ENCODE peak calls at places on chromosomes 3 and 15, in nine cellular contexts. T is activated T-helper 9 cell treated with anti-CD3 and anti-CD28 coated beads, Interleukin-2, amount 50 U/mL, for 16 hours; J is NCI-H1105 treated with DMSO at 0.1 percent for 48 hours; F is HFFc6; W is GM13977; E is HTR-8/SVneo; X is fibroblast of the aortic adventitia; N is bronchial epithelial cell; Q is heart right ventricle. S is an unnamed sample.

GRCh38 chr3:98574157-98574556 is 19.3 kb downstream of the CPOX start:
- DNase-seq in T (no peak), J (peak), F (no peak), W (no peak), E (no peak), X (no peak), N (no peak), Q (no peak), S (no peak)

GRCh38 chr15:35719964-35720507 is 174.1 kb upstream of the DPH6 start:
- DNase-seq in T (no peak), J (no peak), F (peak), W (no peak), E (no peak), X (peak), N (peak), Q (no peak), S (peak)

GRCh38 chr15:70251246-70251990 is 153.7 kb upstream of the TLE3 start:
- DNase-seq in T (no peak), J (peak), F (no peak), W (no peak), E (no peak), X (no peak), N (peak), Q (no peak), S (no peak)

GRCh38 chr15:42720071-42720470 is 16.9 kb downstream of the CDAN1 start:
- DNase-seq in T (no peak), J (no peak), F (no peak), W (no peak), E (no peak), X (no peak), N (no peak), Q (no peak), S (no peak)

GRCh38 chr3:61765109-61765876 is 203.9 kb downstream of the PTPRG start:
- DNase-seq in T (no peak), J (no peak), F (no peak), W (no peak), E (no peak), X (no peak), N (no peak), Q (no peak), S (no peak)

GRCh38 chr3:149895807-149896206 is 74.9 kb downstream of the PFN2 start:
- DNase-seq in T (no peak), J (no peak), F (peak), W (no peak), E (no peak), X (no peak), N (no peak), Q (no peak), S (no peak)

GRCh38 chr3:128497305-128498126 is 4.5 kb upstream of the GATA2 start:
- DNase-seq in T (peak), J (peak), F (peak), W (peak), E (no peak), X (peak), N (no peak), Q (peak), S (no peak)

GRCh38 chr3:160911399-160911798 is 155.4 kb downstream of the PPM1L start:
- DNase-seq in T (no peak), J (no peak), F (no peak), W (no peak), E (no peak), X (no peak), N (no peak), Q (no peak), S (no peak)

GRCh38 chr3:172530101-172530561 is 6.9 kb upstream of the TNFSF10 start:
- DNase-seq in T (no peak), J (no peak), F (no peak), W (no peak), E (no peak), X (no peak), N (no peak), Q (no peak), S (no peak)

GRCh38 chr3:149605902-149606301 is 51.9 kb downstream of the WWTR1 start:
- DNase-seq in T (no peak), J (no peak), F (peak), W (no peak), E (no peak), X (peak), N (peak), Q (no peak), S (peak)

GRCh38 chr3:29057326-29057725 is 223.5 kb upstream of the RBMS3 start:
- DNase-seq in T (no peak), J (no peak), F (peak), W (no peak), E (no peak), X (peak), N (peak), Q (no peak), S (peak)

GRCh38 chr3:134483195-134483890 is 2.4 kb downstream of the ANAPC13 start:
- DNase-seq in T (no peak), J (no peak), F (peak), W (no peak), E (no peak), X (peak), N (peak), Q (no peak), S (peak)

GRCh38 chr15:45645026-45645980 is 10.5 kb downstream of the SQOR start:
- DNase-seq in T (no peak), J (no peak), F (peak), W (peak), E (no peak), X (peak), N (peak), Q (no peak), S (peak)

GRCh38 chr3:127674793-127675189 is 2.0 kb downstream of the ABTB1 start:
- DNase-seq in T (no peak), J (no peak), F (no peak), W (no peak), E (no peak), X (no peak), N (no peak), Q (no peak), S (no peak)

GRCh38 chr3:52437326-52438103 is 7.4 kb downstream of the SEMA3G start:
- DNase-seq in T (no peak), J (no peak), F (no peak), W (no peak), E (no peak), X (no peak), N (no peak), Q (no peak), S (no peak)

GRCh38 chr3:147356145-147356908 is 50.0 kb downstream of the ZIC4 start:
- DNase-seq in T (no peak), J (no peak), F (no peak), W (no peak), E (no peak), X (no peak), N (no peak), Q (no peak), S (no peak)

GRCh38 chr3:182909318-182910040 is 70.9 kb downstream of the DCUN1D1 start:
- DNase-seq in T (no peak), J (peak), F (peak), W (peak), E (peak), X (peak), N (peak), Q (no peak), S (peak)

GRCh38 chr15:62896969-62897486 is 145.5 kb upstream of the TPM1 start:
- DNase-seq in T (no peak), J (no peak), F (peak), W (no peak), E (peak), X (peak), N (peak), Q (peak), S (peak)

GRCh38 chr15:31279221-31280036 is 47.2 kb upstream of the KLF13 start:
- DNase-seq in T (no peak), J (peak), F (no peak), W (no peak), E (no peak), X (no peak), N (peak), Q (no peak), S (no peak)

GRCh38 chr3:142272200-142272891 is 47.0 kb upstream of the GK5 start:
- DNase-seq in T (no peak), J (no peak), F (no peak), W (no peak), E (no peak), X (peak), N (no peak), Q (no peak), S (peak)

GRCh38 chr3:46849686-46850467 is 13.4 kb downstream of the MYL3 start:
- DNase-seq in T (no peak), J (no peak), F (no peak), W (no peak), E (no peak), X (no peak), N (no peak), Q (no peak), S (no peak)

GRCh38 chr3:194537732-194538247 is 51.0 kb upstream of the ATP13A3 start:
- DNase-seq in T (no peak), J (peak), F (peak), W (no peak), E (peak), X (peak), N (peak), Q (no peak), S (peak)

GRCh38 chr3:61381745-61382392 is 130.6 kb upstream of the FHIT start:
- DNase-seq in T (no peak), J (peak), F (peak), W (peak), E (peak), X (peak), N (peak), Q (no peak), S (peak)

GRCh38 chr3:171380084-171380483 is 80.1 kb downstream of the TNIK start:
- DNase-seq in T (no peak), J (no peak), F (no peak), W (no peak), E (no peak), X (no peak), N (no peak), Q (no peak), S (no peak)

GRCh38 chr3:101011086-101011485 is 17.9 kb upstream of the ABI3BP start:
- DNase-seq in T (no peak), J (no peak), F (peak), W (no peak), E (no peak), X (peak), N (no peak), Q (no peak), S (peak)

S was measured in amniotic epithelial cell.